ENCODE peak calls at places on chromosomes 7 and 10, in five cellular contexts. A is NCI-H1048, T is EL, L is COR-L47, C is Daoy. W is an unnamed sample.

GRCh38 chr7:155234950-155235789 is 62.5 kb upstream of the INSIG1 start:
- DNase-seq in T (no peak), C (no peak), A (no peak), L (no peak), W (no peak)

GRCh38 chr7:102044984-102045673 is 227.7 kb downstream of the CUX1 start:
- DNase-seq in T (peak), L (peak), A (no peak), C (peak), W (peak)

GRCh38 chr10:19929466-19930140 is 113.4 kb downstream of the PLXDC2 start:
- DNase-seq in A (no peak), C (peak), T (no peak), L (no peak), W (no peak)

GRCh38 chr10:43250925-43251663 is 15.8 kb downstream of the RASGEF1A start:
- DNase-seq in C (no peak), T (no peak), A (no peak), L (no peak), W (no peak)

GRCh38 chr7:46833186-46833585 is 748.7 kb downstream of the TNS3 start:
- DNase-seq in A (no peak), C (no peak), T (no peak), L (no peak), W (no peak)

GRCh38 chr10:17003151-17003550 is 126.5 kb downstream of the CUBN start:
- DNase-seq in T (peak), C (peak), L (no peak), A (no peak), W (peak)

GRCh38 chr10:54402576-54402975 is 398.5 kb downstream of the PCDH15 start:
- DNase-seq in L (peak), A (no peak), T (no peak), C (no peak), W (peak)

GRCh38 chr7:98831641-98832221 is 38.1 kb downstream of the TMEM130 start:
- DNase-seq in C (peak), A (no peak), T (peak), L (no peak), W (peak)

GRCh38 chr10:29643785-29644501 is 9.2 kb upstream of the SVIL start:
- DNase-seq in C (no peak), T (no peak), L (no peak), A (no peak), W (no peak)

GRCh38 chr7:128830231-128831177 is at the start of gene FLNC:
- DNase-seq in T (peak), C (peak), A (no peak), L (no peak), W (peak)

GRCh38 chr10:71889388-71889987 is 38.4 kb upstream of the PSAP start:
- DNase-seq in A (no peak), T (no peak), C (no peak), L (no peak), W (peak)

GRCh38 chr10:120514959-120515358 is 57.9 kb downstream of the PLPP4 start:
- DNase-seq in L (no peak), T (no peak), C (no peak), A (no peak), W (no peak)

GRCh38 chr7:76048668-76048988 is 722 bp downstream of the MDH2 start:
- DNase-seq in C (peak), L (no peak), A (no peak), T (no peak), W (no peak)

GRCh38 chr7:69893915-69894314 is 295.6 kb downstream of the AUTS2 start:
- DNase-seq in T (no peak), L (peak), C (peak), A (no peak), W (no peak)

GRCh38 chr7:154693646-154694045 is 309.3 kb downstream of the PAXIP1 start:
- DNase-seq in L (no peak), A (no peak), C (peak), T (no peak), W (no peak)

GRCh38 chr7:123024989-123025758 is 29.7 kb upstream of the TAS2R16 start:
- DNase-seq in L (no peak), A (no peak), T (peak), C (peak), W (peak)

GRCh38 chr10:20995123-20995978 is 98.2 kb upstream of the NEBL start:
- DNase-seq in A (no peak), L (no peak), T (no peak), C (no peak), W (no peak)

GRCh38 chr7:132557489-132558044 is 18.7 kb downstream of the PLXNA4 start:
- DNase-seq in T (peak), L (peak), C (peak), A (no peak), W (peak)

GRCh38 chr10:24790599-24790998 is 66.9 kb upstream of the ARHGAP21 start:
- DNase-seq in C (no peak), T (no peak), L (no peak), A (no peak), W (no peak)

GRCh38 chr7:72751978-72752377 is 76.0 kb downstream of the TYW1B start:
- DNase-seq in C (no peak), L (no peak), A (no peak), T (no peak), W (peak)

GRCh38 chr7:80623465-80624252 is 14.8 kb upstream of the CD36 start:
- DNase-seq in L (no peak), C (peak), T (no peak), A (no peak), W (no peak)

GRCh38 chr10:58477122-58477521 is 35.5 kb upstream of the BICC1 start:
- DNase-seq in C (peak), L (no peak), A (no peak), T (peak), W (no peak)

GRCh38 chr10:18226336-18226735 is 86.1 kb downstream of the CACNB2 start:
- DNase-seq in A (no peak), T (no peak), L (no peak), C (no peak), W (no peak)

GRCh38 chr7:123615344-123615743 is 13.7 kb downstream of the ASB15 start:
- DNase-seq in T (peak), C (no peak), A (no peak), L (no peak), W (no peak)

GRCh38 chr10:24467094-24467493 is 256.6 kb downstream of the ARHGAP21 start:
- DNase-seq in L (no peak), C (no peak), T (no peak), A (no peak), W (no peak)

GRCh38 chr10:73968101-73968515 is 29.8 kb upstream of the VCL start:
- DNase-seq in T (peak), L (no peak), C (no peak), A (no peak), W (peak)

GRCh38 chr7:137476937-137477336 is 133.4 kb upstream of the PTN start:
- DNase-seq in C (no peak), L (no peak), T (peak), A (no peak), W (no peak)

GRCh38 chr7:98603010-98603777 is 13.9 kb upstream of the NPTX2 start:
- DNase-seq in T (no peak), A (no peak), C (no peak), L (no peak), W (no peak)

GRCh38 chr7:44307905-44308740 is 17.3 kb downstream of the CAMK2B start:
- DNase-seq in L (no peak), A (no peak), T (no peak), C (no peak), W (no peak)

GRCh38 chr7:11540271-11540761 is 291.7 kb downstream of the THSD7A start:
- DNase-seq in L (no peak), C (peak), A (no peak), T (no peak), W (peak)

W was measured in dermis blood vessel endothelial cell.